ENCODE peak calls at places on chromosomes 1 and 21, in four cellular contexts. Y is fibroblast of lung, X is small intestine, M is lower lobe of right lung. A is an unnamed sample. For H3K36me3 and H3K4me1, the result is how much of the 10 kb centered on the place peaks cover.

GRCh38 chr1:172948457-172948856 is 102.3 kb downstream of the TNFSF18 start:
- DNase-seq in Y (peak), X (no peak), M (no peak), A (no peak)

GRCh38 chr1:108816049-108816882 is 40.6 kb downstream of the AKNAD1 start:
- DNase-seq in Y (peak), X (peak), M (peak), A (peak)

GRCh38 chr1:57986432-57986831 is 560.1 kb downstream of the OMA1 start:
- DNase-seq in Y (no peak), X (no peak), M (no peak), A (no peak)

GRCh38 chr1:156126701-156127534 is 12.4 kb downstream of the LMNA start:
- DNase-seq in Y (peak), X (peak), M (peak), A (peak)

GRCh38 chr1:19357299-19357698 is 45.2 kb downstream of the SLC66A1 start:
- DNase-seq in Y (no peak), X (no peak), M (no peak), A (no peak)

GRCh38 chr21:33898546-33898945 is 17.1 kb downstream of the ATP5PO start:
- DNase-seq in Y (no peak), X (no peak), M (no peak), A (no peak)

GRCh38 chr21:35326677-35327076 is 277.6 kb upstream of the RUNX1 start:
- DNase-seq in Y (peak), X (peak), M (no peak), A (no peak)

GRCh38 chr1:64655861-64656260 is 89.0 kb upstream of the RAVER2 start:
- DNase-seq in Y (no peak), X (no peak), M (no peak), A (no peak)

GRCh38 chr1:180192172-180192571 is 37.5 kb downstream of the QSOX1 start:
- DNase-seq in Y (no peak), X (no peak), M (no peak), A (no peak)

GRCh38 chr1:205273551-205273982 is 45.8 kb downstream of the TMCC2 start:
- DNase-seq in Y (peak), X (peak), M (peak), A (peak)
- H3K4me3 ChIP-seq in Y (no peak), X (no peak), M (no peak), A (no peak)

DNA sequence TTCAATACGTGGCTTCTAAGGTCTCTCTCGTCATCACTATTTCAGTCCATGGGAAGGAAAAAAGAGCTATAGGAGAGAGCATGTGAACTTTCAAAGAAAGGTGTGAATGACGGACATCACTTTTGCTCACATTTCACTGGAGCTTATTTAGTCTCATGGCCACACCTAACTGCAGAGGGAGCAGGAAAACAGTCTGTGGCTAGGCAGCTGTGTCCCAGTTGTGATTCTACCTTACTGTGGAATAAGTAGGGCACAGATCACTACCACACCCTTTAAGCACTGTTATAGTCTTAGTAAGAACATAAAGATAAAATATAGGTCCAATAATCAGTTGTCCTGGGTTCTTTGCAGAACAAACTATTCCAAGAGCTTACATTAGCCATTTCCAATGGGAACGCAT is 192.9 kb downstream of the NRIP1 start:
- DNase-seq in Y (no peak), X (peak), M (no peak), A (peak)
- H3K36me3 ChIP-seq in Y (under half), X (under half), M (under half), A (under half)

GRCh38 chr1:85276290-85277026 is at the start of gene BCL10:
- DNase-seq in Y (peak), X (peak), M (peak), A (peak)
- H3K4me1 ChIP-seq in Y (under half), X (under half), M (half or more), A (half or more)

GRCh38 chr1:211612786-211613107 is 33.8 kb upstream of the SLC30A1 start:
- DNase-seq in Y (no peak), X (no peak), M (no peak), A (no peak)
- H3K4me3 ChIP-seq in Y (no peak), X (no peak), M (no peak), A (no peak)

GRCh38 chr1:43585596-43585995 is 54.9 kb downstream of the PTPRF start:
- DNase-seq in Y (no peak), X (peak), M (no peak), A (no peak)
- H3K36me3 ChIP-seq in Y (under half), X (under half), M (under half), A (under half)

GRCh38 chr1:208223136-208223535 is 21.0 kb downstream of the PLXNA2 start:
- DNase-seq in Y (no peak), X (no peak), M (no peak), A (no peak)
- H3K4me1 ChIP-seq in Y (under half), X (under half), M (half or more), A (under half)